ENCODE peak calls at places on chromosomes 7 and 10, in ten cellular contexts. K is DND-41; C is dorsolateral prefrontal cortex; H is neuronal stem cell; Y is WERI-Rb-1; U is psoas muscle; J is effector memory CD4-positive, alpha-beta T cell; F is K562; G is IMR-90; L is brain microvascular endothelial cell. B is an unnamed sample.
A peak's percentile ranks its signal among the peaks of the same experiment; 100 is the strongest.

GRCh38 chr7:116028808-116029207 is 1.8 kb downstream of the TFEC start:
- DNase-seq in Y (no peak), K (no peak), J (no peak), U (no peak), C (no peak), F (no peak), L (no peak), H (no peak), G (no peak), B (no peak)

GRCh38 chr10:8073696-8074416 is 19.4 kb downstream of the GATA3 start:
- DNase-seq in Y (no peak), C (no peak), G (no peak), K (no peak), L (no peak), F (no peak), H (no peak), U (no peak), J (no peak), B (no peak)

GRCh38 chr7:29748286-29749099 is 57.8 kb upstream of the WIPF3 start:
- DNase-seq in F (no peak), U (no peak), H (no peak), G (peak; percentile 45), C (no peak), K (no peak), Y (no peak), J (no peak), L (peak; percentile 36), B (no peak)

GRCh38 chr10:124341768-124342135 is 77.0 kb downstream of the OAT start:
- DNase-seq in Y (no peak), K (no peak), U (no peak), J (no peak), L (no peak), H (no peak), G (no peak), F (peak; percentile 17), C (peak; percentile 1), B (no peak)

GRCh38 chr10:98302711-98303365 is 34.8 kb upstream of the LOXL4 start:
- DNase-seq in L (no peak), Y (no peak), G (no peak), J (no peak), C (no peak), H (no peak), U (no peak), K (no peak), F (no peak), B (no peak)

GRCh38 chr10:68261132-68261856 is 29.4 kb upstream of the ATOH7 start:
- DNase-seq in F (no peak), C (peak; percentile 53), J (no peak), H (no peak), K (no peak), U (no peak), L (no peak), G (no peak), Y (no peak), B (no peak)

GRCh38 chr10:28987555-28988320 is 301.1 kb upstream of the LYZL1 start:
- DNase-seq in H (no peak), L (no peak), F (no peak), C (no peak), U (no peak), K (no peak), J (no peak), G (no peak), Y (no peak), B (no peak)

GRCh38 chr7:45684910-45685618 is 110.9 kb downstream of the ADCY1 start:
- DNase-seq in U (peak; percentile 37), J (no peak), G (no peak), L (no peak), C (peak; percentile 18), H (no peak), K (no peak), F (no peak), Y (no peak), B (no peak)

GRCh38 chr7:45601094-45601493 is 26.9 kb downstream of the ADCY1 start:
- DNase-seq in L (no peak), G (no peak), F (no peak), U (no peak), K (no peak), Y (peak; percentile 6), C (peak; percentile 14), H (no peak), J (no peak), B (no peak)

GRCh38 chr7:77831481-77831880 is 32.9 kb downstream of the PHTF2 start:
- DNase-seq in Y (no peak), L (no peak), J (no peak), C (no peak), U (no peak), F (no peak), H (no peak), G (no peak), K (no peak), B (no peak)

GRCh38 chr7:101974365-101974764 is 156.9 kb downstream of the CUX1 start:
- DNase-seq in G (no peak), K (no peak), C (no peak), L (no peak), U (no peak), Y (no peak), F (no peak), J (no peak), H (no peak), B (no peak)

GRCh38 chr7:114084381-114085312 is 165.8 kb upstream of the PPP1R3A start:
- DNase-seq in K (no peak), L (no peak), F (no peak), H (peak; percentile 49), U (peak; percentile 78), Y (peak; percentile 45), J (no peak), C (no peak), G (no peak), B (no peak)

GRCh38 chr10:110725809-110726641 is 81.9 kb downstream of the RBM20 start:
- DNase-seq in U (peak; percentile 92), K (no peak), Y (peak; percentile 46), L (peak; percentile 65), F (no peak), H (no peak), C (no peak), J (no peak), G (peak; percentile 37), B (no peak)

GRCh38 chr7:87599336-87599735 is 1.3 kb downstream of the ABCB1 start:
- DNase-seq in H (no peak), J (no peak), K (no peak), F (no peak), C (no peak), L (no peak), G (no peak), Y (no peak), U (no peak), B (peak; percentile 14)

GRCh38 chr7:147193476-147193875 is 1076.9 kb downstream of the CNTNAP2 start:
- DNase-seq in G (no peak), F (no peak), L (no peak), C (no peak), J (no peak), H (no peak), Y (no peak), U (no peak), K (no peak), B (no peak)

GRCh38 chr7:112070674-112071256 is 135.4 kb downstream of the DOCK4 start:
- DNase-seq in F (no peak), L (no peak), C (no peak), J (no peak), G (no peak), K (no peak), Y (no peak), U (no peak), H (no peak), B (no peak)

GRCh38 chr10:71210031-71210871 is 2.1 kb upstream of the UNC5B start:
- DNase-seq in C (no peak), Y (no peak), H (no peak), J (no peak), F (no peak), U (no peak), L (no peak), G (no peak), K (no peak), B (no peak)
- H3K27me3 ChIP-seq in C (no peaks in the 10 kb centered on the region), Y (no peaks in the 10 kb centered on the region), H (peaks cover 27% of the 10 kb centered on the region), J (no peaks in the 10 kb centered on the region), F (peaks cover 36% of the 10 kb centered on the region), U (peaks cover 2% of the 10 kb centered on the region), L (peaks cover 21% of the 10 kb centered on the region), G (peaks cover 45% of the 10 kb centered on the region), K (peaks cover 72% of the 10 kb centered on the region), B (peaks cover 33% of the 10 kb centered on the region)

GRCh38 chr7:100655908-100656674 is at the start of gene ACTL6B:
- DNase-seq in C (peak; percentile 60), L (peak; percentile 29), K (peak; percentile 16), J (no peak), Y (peak; percentile 93), U (peak; percentile 79), H (peak; percentile 83), G (peak; percentile 18), F (peak; percentile 100), B (peak; percentile 36)

GRCh38 chr7:100649826-100650565 is 6.3 kb downstream of the ACTL6B start:
- DNase-seq in Y (no peak), U (no peak), C (no peak), F (no peak), J (no peak), H (no peak), K (no peak), G (no peak), L (no peak), B (no peak)

GRCh38 chr7:100654908-100655831 is 1.1 kb downstream of the ACTL6B start:
- DNase-seq in L (no peak), J (no peak), U (no peak), C (no peak), F (no peak), G (no peak), Y (no peak), K (no peak), H (no peak), B (no peak)
- H3K27me3 ChIP-seq in L (peaks cover 5% of the 10 kb centered on the region), J (peaks cover 26% of the 10 kb centered on the region), U (peaks cover 14% of the 10 kb centered on the region), C (peaks cover 28% of the 10 kb centered on the region), F (peaks cover 4% of the 10 kb centered on the region), G (peaks cover 25% of the 10 kb centered on the region), Y (no peaks in the 10 kb centered on the region), K (no peaks in the 10 kb centered on the region), H (peaks cover 18% of the 10 kb centered on the region), B (peaks cover 21% of the 10 kb centered on the region)

GRCh38 chr10:6716521-6716920 is 136.4 kb upstream of the PRKCQ start:
- DNase-seq in F (no peak), G (peak; percentile 79), Y (no peak), C (no peak), L (no peak), K (no peak), U (no peak), J (no peak), H (no peak), B (no peak)
- H3K27me3 ChIP-seq in F (no peaks in the 10 kb centered on the region), G (peaks cover 3% of the 10 kb centered on the region), Y (no peaks in the 10 kb centered on the region), C (peaks cover 7% of the 10 kb centered on the region), L (no peaks in the 10 kb centered on the region), K (peaks cover 8% of the 10 kb centered on the region), U (no peaks in the 10 kb centered on the region), J (no peaks in the 10 kb centered on the region), H (no peaks in the 10 kb centered on the region), B (peaks cover 3% of the 10 kb centered on the region)

GRCh38 chr7:73650524-73650923 is 17.1 kb upstream of the VPS37D start:
- DNase-seq in L (no peak), U (no peak), H (no peak), F (peak; percentile 38), J (no peak), G (no peak), Y (no peak), C (no peak), K (no peak), B (no peak)
- H3K27me3 ChIP-seq in L (peaks cover 44% of the 10 kb centered on the region), U (peaks cover 14% of the 10 kb centered on the region), H (peaks cover 31% of the 10 kb centered on the region), F (peaks cover 32% of the 10 kb centered on the region), J (peaks cover 36% of the 10 kb centered on the region), G (peaks cover 63% of the 10 kb centered on the region), Y (peaks cover 4% of the 10 kb centered on the region), C (peaks cover 18% of the 10 kb centered on the region), K (peaks cover 8% of the 10 kb centered on the region), B (peaks cover 34% of the 10 kb centered on the region)